ENCODE peak calls at places on chromosomes 6 and 20, in ten cellular contexts. Y, Q, X, O, P, F, E, K, T and V are unnamed samples.
A peak's percentile ranks its signal among the peaks of the same experiment; 100 is the strongest.

GRCh38 chr6:144415835-144416237 is 130.7 kb downstream of the UTRN start:
- DNase-seq in Y (no peak), Q (no peak), X (peak; percentile 94), O (no peak), P (peak; percentile 87), F (no peak), E (no peak), K (no peak), T (no peak), V (no peak)

GRCh38 chr20:24910461-24910860 is 38.6 kb upstream of the CST7 start:
- DNase-seq in Y (no peak), Q (no peak), X (no peak), O (no peak), P (no peak), F (no peak), E (no peak), K (peak; percentile 42), T (no peak), V (no peak)

GRCh38 chr20:46765506-46765905 is 56.1 kb downstream of the SLC2A10 start:
- DNase-seq in Y (no peak), Q (no peak), X (no peak), O (no peak), P (no peak), F (no peak), E (no peak), K (no peak), T (no peak), V (no peak)

GRCh38 chr6:49087372-49087771 is 375.7 kb downstream of the MMUT start:
- DNase-seq in Y (no peak), Q (no peak), X (peak; percentile 20), O (no peak), P (no peak), F (no peak), E (no peak), K (no peak), T (no peak), V (no peak)

GRCh38 chr6:39419607-39420006 is 97.1 kb upstream of the KCNK16 start:
- DNase-seq in Y (no peak), Q (peak; percentile 28), X (no peak), O (no peak), P (no peak), F (no peak), E (no peak), K (no peak), T (no peak), V (no peak)

GRCh38 chr20:62845818-62846527 is 15.6 kb downstream of the TCFL5 start:
- DNase-seq in Y (no peak), Q (no peak), X (peak; percentile 74), O (no peak), P (no peak), F (no peak), E (no peak), K (no peak), T (no peak), V (peak; percentile 10)

GRCh38 chr6:56628105-56628504 is 14.6 kb downstream of the DST start:
- DNase-seq in Y (no peak), Q (no peak), X (no peak), O (no peak), P (no peak), F (no peak), E (no peak), K (no peak), T (no peak), V (no peak)

GRCh38 chr6:139518556-139519091 is 144.2 kb upstream of the CITED2 start:
- DNase-seq in Y (no peak), Q (no peak), X (no peak), O (no peak), P (no peak), F (no peak), E (no peak), K (no peak), T (no peak), V (no peak)

GRCh38 chr20:37669773-37670236 is 24.0 kb upstream of the CTNNBL1 start:
- DNase-seq in Y (no peak), Q (no peak), X (no peak), O (no peak), P (no peak), F (no peak), E (no peak), K (no peak), T (no peak), V (no peak)

GRCh38 chr20:64113444-64113775 is 6.0 kb upstream of the NPBWR2 start:
- DNase-seq in Y (no peak), Q (no peak), X (no peak), O (no peak), P (no peak), F (no peak), E (no peak), K (no peak), T (no peak), V (peak; percentile 1)

GRCh38 chr6:3231213-3232016 is 4.0 kb upstream of the TUBB2B start:
- DNase-seq in Y (peak; percentile 75), Q (peak; percentile 86), X (peak; percentile 59), O (peak; percentile 74), P (peak; percentile 60), F (peak; percentile 96), E (peak; percentile 81), K (peak; percentile 84), T (peak; percentile 94), V (peak; percentile 85)

DNA sequence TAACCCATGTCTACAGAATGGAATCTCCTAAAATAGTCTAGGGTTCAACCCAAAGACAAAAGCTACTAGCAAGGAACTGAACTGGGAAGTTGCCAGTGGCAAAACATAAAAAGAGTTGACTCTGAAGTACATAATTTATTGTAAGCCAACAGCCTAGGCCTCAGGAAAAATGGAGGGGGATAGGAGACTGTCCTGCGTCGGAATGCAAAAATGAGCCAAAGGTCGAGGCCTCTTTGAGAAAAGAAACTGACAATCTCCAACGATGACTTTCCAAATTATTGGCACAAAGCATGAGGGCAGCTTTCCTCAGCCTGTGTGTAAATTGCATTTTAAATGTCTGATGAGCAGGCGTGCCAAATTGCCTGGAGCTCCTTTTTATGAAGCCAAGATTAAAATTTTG is 2.1 kb downstream of the COL12A1 start:
- DNase-seq in Y (no peak), Q (no peak), X (peak; percentile 45), O (peak; percentile 34), P (no peak), F (no peak), E (no peak), K (no peak), T (no peak), V (peak; percentile 54)
- H3K27me3 ChIP-seq in Y (peaks cover 57% of the 10 kb centered on the region), Q (no peaks in the 10 kb centered on the region), X (peaks cover 3% of the 10 kb centered on the region), O (no peaks in the 10 kb centered on the region), P (no peaks in the 10 kb centered on the region), F (peaks cover 69% of the 10 kb centered on the region), E (peaks cover 100% of the 10 kb centered on the region), K (peaks cover 71% of the 10 kb centered on the region), T (peaks cover 32% of the 10 kb centered on the region), V (peaks cover 47% of the 10 kb centered on the region)

DNA sequence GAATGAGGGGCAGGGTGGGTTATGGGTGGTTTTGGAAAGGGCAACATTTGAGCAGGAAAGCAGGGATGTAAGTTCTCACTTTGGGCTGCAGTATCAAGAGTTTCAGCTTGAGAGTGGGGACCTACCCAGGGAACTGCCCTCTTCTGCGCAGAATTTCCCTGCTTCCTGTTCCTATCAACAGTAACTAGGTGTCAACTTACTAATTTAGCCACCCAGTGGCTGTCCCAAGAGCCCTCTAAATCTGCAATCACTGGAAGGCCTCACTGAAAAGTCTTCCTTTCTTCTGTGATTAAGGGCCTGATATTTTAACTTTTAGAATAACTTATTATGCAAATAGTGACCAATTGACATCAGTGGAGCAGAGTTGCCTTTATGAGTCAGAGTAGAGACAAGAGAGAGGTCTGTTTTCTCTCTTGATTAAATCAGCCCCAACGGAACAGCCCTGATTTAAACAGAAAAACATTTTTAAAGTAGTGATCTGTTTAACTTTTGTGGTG is 118.2 kb upstream of the RIPOR2 start:
- DNase-seq in Y (no peak), Q (no peak), X (peak; percentile 88), O (peak; percentile 33), P (peak; percentile 48), F (no peak), E (peak; percentile 24), K (no peak), T (no peak), V (no peak)
- H3K4me1 ChIP-seq in Y (no peaks in the 10 kb centered on the region), Q (peaks cover 4% of the 10 kb centered on the region), X (peaks cover 24% of the 10 kb centered on the region), O (peaks cover 13% of the 10 kb centered on the region), P (no peaks in the 10 kb centered on the region), F (peaks cover 6% of the 10 kb centered on the region), E (peaks cover 11% of the 10 kb centered on the region), K (peaks cover 6% of the 10 kb centered on the region), T (peaks cover 12% of the 10 kb centered on the region), V (no peaks in the 10 kb centered on the region)

DNA sequence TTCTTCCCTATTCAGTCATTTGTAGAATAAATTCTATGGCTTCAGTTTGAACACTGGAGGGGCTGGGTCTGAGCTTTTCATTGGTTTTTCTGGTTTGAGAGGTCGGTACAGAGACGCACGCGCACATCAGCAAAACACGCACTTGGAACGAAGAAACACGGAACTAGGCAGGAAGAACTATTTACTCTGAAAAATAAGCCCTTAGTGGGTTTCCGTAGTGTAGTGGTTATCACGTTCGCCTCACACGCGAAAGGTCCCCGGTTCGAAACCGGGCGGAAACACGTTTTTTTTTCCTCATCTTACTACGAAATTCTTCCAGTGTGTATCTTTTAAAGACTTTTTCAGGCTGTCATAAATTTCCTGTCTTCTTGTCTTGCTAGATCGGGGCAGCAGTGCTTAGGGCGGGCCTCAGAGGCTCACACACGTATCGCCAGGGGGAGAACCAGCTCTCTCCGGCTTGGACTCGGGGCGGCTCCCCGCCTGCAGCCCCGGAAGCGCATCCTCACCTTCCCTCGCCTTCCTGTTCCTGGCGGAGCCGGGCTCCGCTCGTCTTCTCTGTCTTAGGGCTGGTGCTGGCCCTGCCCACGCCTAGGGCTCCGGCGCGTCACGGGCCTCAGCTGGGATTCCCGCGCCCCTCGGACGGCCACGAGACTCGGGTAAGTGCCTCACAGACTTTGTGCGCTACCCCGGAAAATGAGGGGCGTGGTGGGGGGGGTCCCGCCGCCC is at the start of gene HMGN4:
- DNase-seq in Y (peak; percentile 88), Q (peak; percentile 88), X (peak; percentile 85), O (peak; percentile 86), P (peak; percentile 92), F (peak; percentile 93), E (peak; percentile 83), K (peak; percentile 92), T (peak; percentile 77), V (peak; percentile 83)
- TF ChIP-seq CTCF in Y (no peak), Q (no peak), X (no peak), O (peak; percentile 22), P (no peak), F (no peak), E (peak; percentile 12), K (peak; percentile 8), T (peak; percentile 17), V (no peak)

GRCh38 chr6:30462482-30462881 is 26.8 kb upstream of the HLA-E start:
- DNase-seq in Y (no peak), Q (no peak), X (no peak), O (no peak), P (no peak), F (no peak), E (no peak), K (no peak), T (no peak), V (no peak)

GRCh38 chr6:30463242-30463641 is 26.1 kb upstream of the HLA-E start:
- DNase-seq in Y (no peak), Q (no peak), X (no peak), O (no peak), P (no peak), F (no peak), E (no peak), K (no peak), T (no peak), V (no peak)

GRCh38 chr6:30461055-30461454 is 28.3 kb upstream of the HLA-E start:
- DNase-seq in Y (no peak), Q (no peak), X (no peak), O (no peak), P (no peak), F (no peak), E (no peak), K (no peak), T (no peak), V (no peak)

GRCh38 chr6:30465582-30466306 is 23.6 kb upstream of the HLA-E start:
- DNase-seq in Y (no peak), Q (no peak), X (no peak), O (no peak), P (no peak), F (no peak), E (no peak), K (no peak), T (no peak), V (no peak)

GRCh38 chr6:30463651-30464618 is 25.4 kb upstream of the HLA-E start:
- DNase-seq in Y (no peak), Q (no peak), X (peak; percentile 42), O (no peak), P (peak; percentile 55), F (no peak), E (no peak), K (peak; percentile 80), T (peak; percentile 41), V (no peak)
- H3K27me3 ChIP-seq in Y (peaks cover 74% of the 10 kb centered on the region), Q (no peaks in the 10 kb centered on the region), X (peaks cover 93% of the 10 kb centered on the region), O (peaks cover 60% of the 10 kb centered on the region), P (peaks cover 47% of the 10 kb centered on the region), F (peaks cover 83% of the 10 kb centered on the region), E (peaks cover 98% of the 10 kb centered on the region), K (peaks cover 96% of the 10 kb centered on the region), T (peaks cover 45% of the 10 kb centered on the region), V (peaks cover 91% of the 10 kb centered on the region)